ENCODE peak calls at places on chromosomes 3 and 15, in seven cellular contexts. C is HCT116, H is SK-N-SH, L is K562, U is H1, I is HepG2, Y is GM12878. A is an unnamed sample.

GRCh38 chr3:72818092-72818721 is 30.0 kb downstream of the SHQ1 start:
- DNase-seq in C (peak), H (peak), L (peak), U (no peak), I (no peak), Y (no peak), A (no peak)

GRCh38 chr3:117719316-117719926 is 1009.8 kb downstream of the TUSC7 start:
- DNase-seq in C (peak), H (peak), L (peak), U (no peak), I (peak), Y (no peak), A (peak)

GRCh38 chr15:86876387-86876786 is 796.7 kb downstream of the AGBL1 start:
- DNase-seq in C (no peak), H (no peak), L (no peak), U (no peak), I (no peak), Y (no peak), A (no peak)

GRCh38 chr15:31332681-31333071 is 6.0 kb downstream of the KLF13 start:
- DNase-seq in C (no peak), H (no peak), L (no peak), U (no peak), I (no peak), Y (no peak), A (no peak)

GRCh38 chr3:126568776-126569342 is 10.1 kb upstream of the C3orf22 start:
- DNase-seq in C (no peak), H (no peak), L (no peak), U (no peak), I (no peak), Y (no peak), A (no peak)

GRCh38 chr3:71006810-71007785 is 576.4 kb downstream of the FOXP1 start:
- DNase-seq in C (no peak), H (no peak), L (peak), U (peak), I (peak), Y (no peak), A (peak)

GRCh38 chr3:81531256-81531655 is 230.2 kb downstream of the GBE1 start:
- DNase-seq in C (no peak), H (no peak), L (no peak), U (no peak), I (no peak), Y (no peak), A (no peak)

GRCh38 chr3:172061724-172062184 is 22.4 kb downstream of the FNDC3B start:
- DNase-seq in C (no peak), H (no peak), L (no peak), U (no peak), I (peak), Y (peak), A (no peak)

GRCh38 chr3:130905551-130905950 is 11.7 kb downstream of the ATP2C1 start:
- DNase-seq in C (no peak), H (no peak), L (no peak), U (no peak), I (no peak), Y (no peak), A (no peak)

GRCh38 chr15:69080203-69080957 is 65.9 kb downstream of the NOX5 start:
- DNase-seq in C (no peak), H (peak), L (no peak), U (no peak), I (no peak), Y (no peak), A (peak)

GRCh38 chr3:17398959-17399551 is 343.4 kb downstream of the TBC1D5 start:
- DNase-seq in C (no peak), H (no peak), L (no peak), U (no peak), I (no peak), Y (peak), A (no peak)

GRCh38 chr3:135023985-135024658 is 229.1 kb downstream of the EPHB1 start:
- DNase-seq in C (no peak), H (no peak), L (no peak), U (no peak), I (no peak), Y (peak), A (no peak)
- TF ChIP-seq JUND in C (no peak), H (no peak), L (no peak), U (no peak), I (no peak), Y (no peak), A (no peak)

GRCh38 chr3:37909067-37909911 is 47.6 kb downstream of the CTDSPL start:
- DNase-seq in C (no peak), H (no peak), L (peak), U (no peak), I (peak), Y (no peak), A (no peak)
- TF ChIP-seq JUND in C (no peak), H (no peak), L (no peak), U (no peak), I (peak), Y (no peak), A (no peak)

GRCh38 chr3:128081846-128082245 is 29.6 kb downstream of the SEC61A1 start:
- DNase-seq in C (no peak), H (no peak), L (no peak), U (no peak), I (no peak), Y (no peak), A (no peak)

GRCh38 chr3:128082545-128082944 is 30.3 kb downstream of the SEC61A1 start:
- DNase-seq in C (no peak), H (no peak), L (no peak), U (no peak), I (no peak), Y (no peak), A (no peak)

GRCh38 chr3:128083980-128084674 is 31.9 kb downstream of the SEC61A1 start:
- DNase-seq in C (no peak), H (no peak), L (no peak), U (no peak), I (no peak), Y (no peak), A (no peak)

GRCh38 chr3:128083396-128083795 is 31.2 kb downstream of the SEC61A1 start:
- DNase-seq in C (no peak), H (no peak), L (no peak), U (no peak), I (no peak), Y (no peak), A (no peak)

DNA sequence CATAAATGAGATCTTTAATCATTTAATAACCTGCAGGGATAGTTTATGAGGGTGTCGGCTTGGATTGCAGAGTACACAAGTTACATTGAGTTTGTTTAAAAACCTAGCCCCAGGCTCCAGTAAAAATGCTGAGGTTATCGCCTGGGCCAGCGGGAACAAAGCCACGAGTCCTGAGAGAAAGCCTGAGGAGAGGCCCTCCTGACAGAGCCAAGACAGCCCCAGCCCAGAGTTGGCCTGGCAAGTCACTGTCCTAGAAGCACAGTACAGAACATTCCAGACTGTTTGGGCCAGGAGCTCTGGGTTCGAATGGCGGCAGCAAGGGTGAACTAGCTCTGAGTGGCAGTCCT is 32.4 kb downstream of the SEC61A1 start:
- DNase-seq in C (no peak), H (no peak), L (no peak), U (no peak), I (no peak), Y (no peak), A (no peak)
- TF ChIP-seq JUND in C (no peak), H (no peak), L (no peak), U (no peak), I (no peak), Y (no peak), A (no peak)

GRCh38 chr3:105806361-105806760 is 62.5 kb downstream of the CBLB start:
- DNase-seq in C (no peak), H (no peak), L (peak), U (no peak), I (peak), Y (no peak), A (no peak)

GRCh38 chr3:105805402-105805801 is 63.4 kb downstream of the CBLB start:
- DNase-seq in C (no peak), H (no peak), L (no peak), U (no peak), I (no peak), Y (no peak), A (no peak)

GRCh38 chr3:105809204-105809893 is 59.5 kb downstream of the CBLB start:
- DNase-seq in C (no peak), H (no peak), L (no peak), U (no peak), I (peak), Y (no peak), A (no peak)

GRCh38 chr3:105807701-105808100 is 61.1 kb downstream of the CBLB start:
- DNase-seq in C (no peak), H (no peak), L (no peak), U (no peak), I (no peak), Y (no peak), A (no peak)

GRCh38 chr3:105807146-105807545 is 61.7 kb downstream of the CBLB start:
- DNase-seq in C (no peak), H (no peak), L (no peak), U (no peak), I (no peak), Y (no peak), A (no peak)
- TF ChIP-seq JUND in C (no peak), H (no peak), L (no peak), U (no peak), I (no peak), Y (no peak), A (no peak)

DNA sequence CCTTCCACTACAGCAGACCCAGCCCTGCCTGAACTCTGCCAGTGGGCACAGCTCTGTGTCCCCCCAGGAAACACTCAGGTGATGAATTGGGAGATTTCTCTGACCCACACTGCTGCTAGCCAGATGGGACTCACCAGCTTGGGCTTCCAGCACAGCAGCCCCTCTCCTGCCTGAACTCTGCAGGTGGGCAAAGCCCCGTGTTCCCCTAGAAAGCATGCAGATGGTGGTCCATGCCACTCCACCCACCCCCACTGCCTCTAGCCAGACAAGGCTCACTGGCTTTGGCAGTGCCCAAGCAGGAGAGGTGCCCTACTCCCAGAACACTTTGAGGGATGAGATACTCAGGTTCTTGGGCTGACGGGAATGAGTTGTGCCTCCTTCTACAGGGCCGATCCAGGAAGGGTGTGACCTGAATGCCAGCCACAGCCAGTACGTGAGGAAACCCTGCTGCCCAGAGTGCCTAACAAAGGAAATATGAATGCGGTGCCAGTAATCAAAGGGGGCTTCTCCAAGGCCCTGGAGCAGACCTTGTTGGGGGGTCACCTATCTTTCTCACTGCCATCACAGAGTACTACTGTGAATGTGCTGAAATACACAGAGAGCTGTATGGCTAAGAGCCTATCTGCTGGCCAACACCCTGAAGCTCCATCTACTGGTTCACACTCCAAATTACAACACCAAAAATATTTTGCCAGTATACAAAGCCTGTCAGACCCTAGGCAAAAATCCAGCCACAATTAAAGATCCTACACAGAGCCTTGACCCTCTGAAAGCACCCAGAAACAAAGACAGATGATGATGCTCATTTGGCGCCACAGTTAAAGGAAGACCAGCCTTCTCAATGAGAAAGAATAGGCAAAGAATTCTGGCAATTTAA is 61.9 kb downstream of the BTLA start:
- DNase-seq in C (peak), H (no peak), L (peak), U (no peak), I (peak), Y (no peak), A (no peak)
- TF ChIP-seq JUND in C (no peak), H (no peak), L (no peak), U (no peak), I (no peak), Y (no peak), A (no peak)

A was measured in T47D.